ENCODE peak calls at places on chromosomes 2 and 18, in nine cellular contexts. P, E, I, G, B, A, S, C and D are unnamed samples.

GRCh38 chr2:228157841-228158240 is 23.6 kb downstream of the SPHKAP start:
- DNase-seq in P (no peak), E (no peak), I (no peak), G (no peak), B (no peak), A (no peak), S (no peak), C (no peak), D (no peak)

GRCh38 chr2:71925268-71926097 is 222.2 kb downstream of the CYP26B1 start:
- DNase-seq in P (peak), E (no peak), I (no peak), G (no peak), B (peak), A (no peak), S (no peak), C (no peak), D (no peak)

GRCh38 chr2:28765316-28765715 is 13.7 kb downstream of the PPP1CB start:
- DNase-seq in P (no peak), E (no peak), I (no peak), G (no peak), B (no peak), A (no peak), S (no peak), C (no peak), D (no peak)

GRCh38 chr2:118310016-118310877 is 222.0 kb downstream of the INSIG2 start:
- DNase-seq in P (no peak), E (peak), I (peak), G (no peak), B (peak), A (peak), S (peak), C (no peak), D (peak)

GRCh38 chr18:7230646-7231349 is at the start of gene LRRC30:
- DNase-seq in P (no peak), E (no peak), I (no peak), G (no peak), B (no peak), A (no peak), S (no peak), C (no peak), D (no peak)

GRCh38 chr2:148796735-148797512 is 78.1 kb upstream of the KIF5C start:
- DNase-seq in P (no peak), E (no peak), I (no peak), G (no peak), B (no peak), A (no peak), S (no peak), C (no peak), D (no peak)

GRCh38 chr18:43422483-43422882 is 145.2 kb upstream of the SYT4 start:
- DNase-seq in P (peak), E (no peak), I (no peak), G (no peak), B (no peak), A (no peak), S (no peak), C (no peak), D (no peak)

GRCh38 chr2:229636568-229636967 is 77.8 kb downstream of the DNER start:
- DNase-seq in P (no peak), E (no peak), I (no peak), G (no peak), B (no peak), A (no peak), S (no peak), C (no peak), D (no peak)

GRCh38 chr2:225920621-225921020 is 521.1 kb downstream of the NYAP2 start:
- DNase-seq in P (no peak), E (no peak), I (no peak), G (no peak), B (no peak), A (no peak), S (no peak), C (peak), D (no peak)

GRCh38 chr2:127510073-127510472 is 16.2 kb downstream of the IWS1 start:
- DNase-seq in P (no peak), E (no peak), I (no peak), G (no peak), B (no peak), A (no peak), S (no peak), C (no peak), D (no peak)

GRCh38 chr18:69725009-69725408 is 222.7 kb downstream of the CD226 start:
- DNase-seq in P (no peak), E (no peak), I (peak), G (peak), B (no peak), A (no peak), S (no peak), C (no peak), D (no peak)

GRCh38 chr2:3605013-3605961 is 10.4 kb downstream of the COLEC11 start:
- DNase-seq in P (no peak), E (no peak), I (no peak), G (peak), B (peak), A (peak), S (no peak), C (peak), D (peak)

GRCh38 chr18:7174359-7175107 is 56.4 kb upstream of the LRRC30 start:
- DNase-seq in P (no peak), E (no peak), I (peak), G (no peak), B (no peak), A (no peak), S (no peak), C (no peak), D (no peak)

GRCh38 chr2:49210191-49210590 is 55.9 kb upstream of the FSHR start:
- DNase-seq in P (no peak), E (no peak), I (no peak), G (no peak), B (no peak), A (no peak), S (no peak), C (no peak), D (no peak)

GRCh38 chr2:54666741-54667639 is 56.5 kb upstream of the EML6 start:
- DNase-seq in P (peak), E (peak), I (peak), G (no peak), B (no peak), A (no peak), S (no peak), C (no peak), D (no peak)

GRCh38 chr2:36270758-36271157 is 84.8 kb upstream of the CRIM1 start:
- DNase-seq in P (no peak), E (no peak), I (no peak), G (no peak), B (no peak), A (no peak), S (no peak), C (no peak), D (no peak)